ENCODE peak calls at places on chromosomes 4 and X, in seven cellular contexts. N is hepatocyte, W is GM23248, E is PC-3, D is MM.1S, U is GM23338, F is neural progenitor cell. I is an unnamed sample.

GRCh38 chrX:105564536-105564935 is 257.8 kb upstream of the NRK start:
- DNase-seq in D (no peak), F (no peak), U (no peak), N (no peak), E (peak; percentile 84), W (no peak), I (no peak)

GRCh38 chr4:726235-726787 is 20.7 kb downstream of the PCGF3 start:
- DNase-seq in E (no peak), W (peak; percentile 78), U (no peak), F (no peak), D (no peak), N (no peak), I (no peak)

GRCh38 chrX:53684415-53685192 is 1.9 kb downstream of the HUWE1 start:
- DNase-seq in U (peak; percentile 3), W (peak; percentile 7), D (no peak), N (no peak), E (peak; percentile 7), F (no peak), I (no peak)

GRCh38 chr4:54908744-54909143 is 216.7 kb downstream of the KDR start:
- DNase-seq in E (no peak), U (no peak), F (no peak), D (no peak), W (no peak), N (no peak), I (no peak)

GRCh38 chr4:179855471-179855870 is 2387.7 kb upstream of the TENM3 start:
- DNase-seq in D (no peak), U (no peak), F (no peak), W (no peak), N (no peak), E (peak; percentile 19), I (no peak)

GRCh38 chr4:25466966-25467697 is 90.1 kb downstream of the ANAPC4 start:
- DNase-seq in D (no peak), N (no peak), E (no peak), F (no peak), U (no peak), W (no peak), I (no peak)

GRCh38 chrX:84715315-84715714 is 213.1 kb upstream of the HDX start:
- DNase-seq in E (no peak), U (no peak), N (no peak), D (peak; percentile 15), W (no peak), F (no peak), I (peak; percentile 41)

GRCh38 chr4:106238819-106239420 is 77.1 kb downstream of the TBCK start:
- DNase-seq in E (peak; percentile 45), U (peak; percentile 80), W (peak; percentile 59), D (peak; percentile 41), N (peak; percentile 60), F (peak; percentile 47), I (peak; percentile 38)

GRCh38 chr4:25563071-25563564 is 92.5 kb upstream of the SLC34A2 start:
- DNase-seq in N (no peak), U (no peak), E (peak; percentile 34), D (no peak), W (no peak), F (peak; percentile 40), I (no peak)

GRCh38 chr4:59553063-59553738 is 1646.9 kb upstream of the ADGRL3 start:
- DNase-seq in W (peak; percentile 0), N (no peak), D (peak; percentile 83), U (no peak), E (peak; percentile 88), F (no peak), I (peak; percentile 38)

GRCh38 chr4:8272472-8273428 is 3.2 kb downstream of the HTRA3 start:
- DNase-seq in D (no peak), E (no peak), W (no peak), N (no peak), F (no peak), U (no peak), I (no peak)

GRCh38 chrX:150543230-150544155 is 24.9 kb upstream of the MTM1 start:
- DNase-seq in E (no peak), D (no peak), U (no peak), F (peak; percentile 19), N (no peak), W (no peak), I (no peak)

GRCh38 chr4:65018313-65018712 is 609.1 kb upstream of the TECRL start:
- DNase-seq in N (no peak), D (no peak), W (no peak), E (no peak), U (no peak), F (no peak), I (no peak)

GRCh38 chr4:7457201-7458065 is 22.7 kb upstream of the PSAPL1 start:
- DNase-seq in W (no peak), U (no peak), D (no peak), E (no peak), N (no peak), F (no peak), I (no peak)

GRCh38 chr4:54498661-54499111 is 159.1 kb upstream of the KIT start:
- DNase-seq in E (peak; percentile 90), D (no peak), F (peak; percentile 20), N (no peak), U (peak; percentile 8), W (peak; percentile 85), I (no peak)

GRCh38 chrX:143988356-143988755 is 104.5 kb downstream of the UBE2NL start:
- DNase-seq in D (no peak), N (no peak), E (no peak), U (no peak), W (no peak), F (no peak), I (no peak)

GRCh38 chr4:101019941-101020401 is 327.4 kb downstream of the PPP3CA start:
- DNase-seq in E (peak; percentile 70), U (peak; percentile 15), W (no peak), F (no peak), N (peak; percentile 52), D (peak; percentile 46), I (no peak)

GRCh38 chr4:47415719-47416118 is 47.8 kb downstream of the COMMD8 start:
- DNase-seq in D (peak; percentile 47), N (no peak), W (no peak), U (no peak), E (no peak), F (no peak), I (no peak)

GRCh38 chr4:88573995-88574394 is 18.3 kb upstream of the HERC3 start:
- DNase-seq in U (peak; percentile 80), W (peak; percentile 39), D (no peak), F (peak; percentile 47), N (no peak), E (peak; percentile 16), I (no peak)

GRCh38 chr4:8706221-8707044 is 113.9 kb downstream of the CPZ start:
- DNase-seq in W (no peak), D (no peak), U (no peak), N (no peak), F (no peak), E (no peak), I (no peak)

GRCh38 chr4:15781427-15782095 is 3.4 kb downstream of the CD38 start:
- DNase-seq in U (no peak), W (no peak), D (peak; percentile 27), N (no peak), E (no peak), F (no peak), I (no peak)

GRCh38 chr4:6532102-6532501 is 42.9 kb upstream of the MAN2B2 start:
- DNase-seq in F (no peak), N (no peak), W (no peak), D (no peak), U (no peak), E (no peak), I (no peak)

GRCh38 chr4:71074452-71075299 is 81.2 kb downstream of the DCK start:
- DNase-seq in U (no peak), F (no peak), W (peak; percentile 49), N (no peak), E (peak; percentile 32), D (no peak), I (no peak)
- H3K27ac ChIP-seq in U (no peak overlapping the region), F (no peak overlapping the region), W (no peak overlapping the region), N (no peak overlapping the region), E (no peak overlapping the region), D (no peak overlapping the region), I (no peak overlapping the region)

GRCh38 chrX:154548028-154548316 is 552 bp downstream of the IKBKG start:
- DNase-seq in W (peak; percentile 62), N (no peak), F (no peak), E (no peak), U (no peak), D (no peak), I (no peak)
- TF ChIP-seq EZH2phosphoT487 in W (no peak), N (no peak), F (no peak), E (no peak), U (no peak), D (no peak), I (no peak)

GRCh38 chr4:167966161-167966560 is 126.2 kb upstream of the ANXA10 start:
- DNase-seq in W (no peak), D (no peak), E (peak; percentile 56), U (peak; percentile 0), N (no peak), F (no peak), I (no peak)

GRCh38 chr4:167964766-167965373 is 127.5 kb upstream of the ANXA10 start:
- DNase-seq in F (no peak), N (no peak), E (peak; percentile 84), W (no peak), D (no peak), U (no peak), I (no peak)
- H3K27ac ChIP-seq in F (no peak overlapping the region), N (no peak overlapping the region), E (peak overlapping the region; percentile 62), W (no peak overlapping the region), D (no peak overlapping the region), U (no peak overlapping the region), I (no peak overlapping the region)

GRCh38 chrX:110086916-110087484 is 84.1 kb downstream of the TMEM164 start:
- DNase-seq in D (no peak), W (peak; percentile 90), E (peak; percentile 90), N (peak; percentile 64), U (peak; percentile 8), F (peak; percentile 7), I (no peak)

GRCh38 chrX:110089656-110090404 is 86.9 kb downstream of the TMEM164 start:
- DNase-seq in F (no peak), W (no peak), D (no peak), E (no peak), N (no peak), U (no peak), I (no peak)

GRCh38 chrX:110082156-110082555 is 79.2 kb downstream of the TMEM164 start:
- DNase-seq in F (no peak), D (no peak), U (no peak), W (peak; percentile 79), N (no peak), E (peak; percentile 67), I (no peak)

GRCh38 chrX:110087485-110088356 is 84.8 kb downstream of the TMEM164 start:
- DNase-seq in F (no peak), W (peak; percentile 90), D (no peak), N (peak; percentile 50), E (peak; percentile 91), U (no peak), I (no peak)

DNA sequence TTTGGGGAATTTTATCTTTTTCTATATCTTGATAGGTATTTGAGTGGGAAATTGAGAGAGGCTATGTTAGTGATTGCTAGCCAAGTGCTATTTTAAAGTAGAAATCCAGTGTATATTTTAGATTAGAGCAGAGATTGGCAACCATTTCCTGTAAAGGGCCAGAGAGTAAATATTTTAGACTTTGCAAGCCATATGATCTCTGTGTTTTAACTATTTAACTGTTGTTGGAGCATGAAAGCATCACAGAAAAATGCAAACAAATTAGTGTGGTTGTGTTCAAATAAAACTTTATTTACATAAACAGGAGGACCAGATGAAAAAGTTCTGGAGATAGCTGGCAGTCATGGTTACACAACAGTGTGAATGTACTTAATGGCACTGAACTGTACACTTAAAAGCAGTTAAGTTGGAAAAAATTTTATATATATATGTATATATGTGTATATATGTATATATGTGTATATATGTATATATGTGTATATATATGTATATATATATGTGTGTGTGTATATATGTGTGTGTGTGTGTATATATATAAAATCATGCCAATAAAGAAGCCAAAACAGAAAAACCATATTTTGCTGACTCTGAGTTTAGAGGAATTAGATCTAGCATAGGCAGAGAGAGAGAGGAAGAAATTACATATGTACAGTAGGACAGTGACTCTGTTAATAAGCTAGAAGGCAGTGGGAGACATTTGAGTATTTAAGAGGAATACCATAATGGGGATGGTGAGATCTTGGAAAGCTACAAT is 83.4 kb downstream of the TMEM164 start:
- DNase-seq in D (no peak), F (no peak), E (peak; percentile 73), W (peak; percentile 17), U (no peak), N (no peak), I (no peak)
- TF ChIP-seq EZH2phosphoT487 in D (no peak), F (no peak), E (no peak), W (no peak), U (no peak), N (no peak), I (no peak)

I was measured in OCI-LY7.